ENCODE peak calls at places on chromosomes 13 and 19, in five cellular contexts. P is activated naive CD4-positive, alpha-beta T cell; L is activated CD4-positive, alpha-beta T cell treated with anti-CD3 and anti-CD28 coated beads for 48 hours; Y is CD4-positive, CD25-positive, alpha-beta regulatory T cell; H is Right ventricle myocardium superior. F is an unnamed sample.

GRCh38 chr19:4495471-4495870 is 22.8 kb downstream of the PLIN4 start:
- DNase-seq in P (no peak), L (no peak), Y (no peak), H (no peak), F (no peak)

GRCh38 chr13:77337159-77337558 is 10.3 kb upstream of the MYCBP2 start:
- DNase-seq in P (no peak), L (no peak), Y (no peak), H (no peak), F (no peak)

GRCh38 chr13:43444085-43444484 is 342.7 kb downstream of the ENOX1 start:
- DNase-seq in P (no peak), L (no peak), Y (no peak), H (no peak), F (no peak)

GRCh38 chr19:48391100-48392005 is at the start of gene KDELR1:
- DNase-seq in P (peak), L (peak), Y (peak), H (peak), F (no peak)

GRCh38 chr13:60944016-60944415 is 471.6 kb downstream of the PCDH20 start:
- DNase-seq in P (no peak), L (no peak), Y (no peak), H (no peak), F (no peak)

GRCh38 chr19:48746738-48747575 is at the start of gene IZUMO1:
- DNase-seq in P (no peak), L (peak), Y (peak), H (peak), F (peak)

GRCh38 chr19:8044018-8044417 is 8.5 kb upstream of the CCL25 start:
- DNase-seq in P (no peak), L (no peak), Y (no peak), H (no peak), F (no peak)

GRCh38 chr19:1401138-1401888 is at the start of gene GAMT:
- DNase-seq in P (no peak), L (peak), Y (peak), H (peak), F (no peak)

GRCh38 chr13:98839826-98840769 is 87.6 kb upstream of the SLC15A1 start:
- DNase-seq in P (no peak), L (peak), Y (peak), H (peak), F (no peak)

GRCh38 chr13:60869941-60870613 is 473.1 kb downstream of the TDRD3 start:
- DNase-seq in P (no peak), L (no peak), Y (no peak), H (peak), F (no peak)

GRCh38 chr13:97057196-97057595 is 62.9 kb upstream of the OXGR1 start:
- DNase-seq in P (no peak), L (no peak), Y (no peak), H (no peak), F (no peak)

GRCh38 chr13:33355470-33355869 is 69.9 kb upstream of the STARD13 start:
- DNase-seq in P (no peak), L (no peak), Y (no peak), H (no peak), F (no peak)

GRCh38 chr13:60689076-60689475 is 292.1 kb downstream of the TDRD3 start:
- DNase-seq in P (no peak), L (no peak), Y (no peak), H (no peak), F (no peak)

GRCh38 chr19:42028304-42029216 is 34.5 kb upstream of the ATP1A3 start:
- DNase-seq in P (no peak), L (peak), Y (peak), H (no peak), F (no peak)

GRCh38 chr19:3513198-3514140 is 7.4 kb downstream of the FZR1 start:
- DNase-seq in P (no peak), L (no peak), Y (no peak), H (peak), F (no peak)

GRCh38 chr13:50948576-50948975 is 39.0 kb downstream of the RNASEH2B start:
- DNase-seq in P (no peak), L (no peak), Y (no peak), H (no peak), F (no peak)

GRCh38 chr13:106561551-106562170 is 6.3 kb downstream of the ARGLU1 start:
- DNase-seq in P (no peak), L (peak), Y (peak), H (no peak), F (no peak)